ENCODE peak calls at places on chromosomes 2 and 18, in seven cellular contexts. J is tibial nerve; N is T-helper 9 cell; Y is adrenal gland; Q is GM12891; R is NCI-H1930; U is activated CD4-positive, alpha-beta memory T cell treated with anti-CD3 and anti-CD28 coated beads, Interleukin-2, amount 10 ng/mL, durations not matched to agents 7 days and 5 days. K is an unnamed sample.
A peak's percentile ranks its signal among the peaks of the same experiment; 100 is the strongest.

GRCh38 chr18:68714356-68714706 is 577 bp downstream of the TMX3 start:
- DNase-seq in R (no peak), Y (peak; percentile 32), N (no peak), Q (no peak), J (peak; percentile 21), U (no peak), K (peak; percentile 10)

GRCh38 chr2:86398911-86399474 is 42.2 kb upstream of the KDM3A start:
- DNase-seq in Q (no peak), R (no peak), Y (no peak), U (no peak), N (no peak), J (no peak), K (no peak)

GRCh38 chr2:127641133-127641532 is 4.8 kb upstream of the GPR17 start:
- DNase-seq in U (no peak), R (no peak), Y (no peak), J (no peak), Q (no peak), N (no peak), K (no peak)

GRCh38 chr2:101096619-101097142 is 54.5 kb downstream of the TBC1D8 start:
- DNase-seq in U (no peak), N (no peak), J (no peak), Q (no peak), R (no peak), Y (no peak), K (no peak)

GRCh38 chr18:29459986-29460385 is 1283.1 kb upstream of the CDH2 start:
- DNase-seq in Q (no peak), Y (no peak), J (no peak), R (no peak), N (no peak), U (no peak), K (no peak)

GRCh38 chr2:86788172-86788571 is 2.5 kb downstream of the CD8A start:
- DNase-seq in U (no peak), Y (peak; percentile 71), R (no peak), Q (no peak), J (no peak), N (no peak), K (no peak)

GRCh38 chr2:101617188-101617587 is 80.3 kb upstream of the MAP4K4 start:
- DNase-seq in R (no peak), Q (no peak), J (no peak), U (no peak), N (no peak), Y (no peak), K (no peak)

GRCh38 chr2:112996635-112997034 is 8.6 kb upstream of the IL36A start:
- DNase-seq in Y (no peak), N (peak; percentile 59), U (peak; percentile 76), Q (no peak), R (no peak), J (no peak), K (no peak)

GRCh38 chr2:176817061-176817565 is 395.5 kb upstream of the HNRNPA3 start:
- DNase-seq in Q (no peak), R (peak; percentile 45), N (no peak), U (no peak), J (no peak), Y (no peak), K (no peak)

GRCh38 chr18:686339-687111 is 25.9 kb downstream of the ENOSF1 start:
- DNase-seq in U (no peak), N (no peak), R (no peak), Y (no peak), Q (no peak), J (no peak), K (no peak)

GRCh38 chr2:5145801-5146200 is 546.4 kb upstream of the SOX11 start:
- DNase-seq in U (no peak), Y (no peak), R (no peak), N (no peak), J (no peak), Q (no peak), K (no peak)

GRCh38 chr2:222554511-222554910 is 101.4 kb downstream of the FARSB start:
- DNase-seq in U (no peak), Q (no peak), Y (no peak), N (no peak), J (no peak), R (no peak), K (no peak)

GRCh38 chr2:857081-857480 is 93.6 kb upstream of the SNTG2 start:
- DNase-seq in Q (no peak), Y (no peak), N (no peak), R (no peak), U (no peak), J (no peak), K (no peak)

GRCh38 chr18:6482198-6482977 is 67.7 kb upstream of the L3MBTL4 start:
- DNase-seq in J (peak; percentile 59), Y (peak; percentile 77), Q (peak; percentile 31), U (no peak), N (no peak), R (no peak), K (peak; percentile 52)

GRCh38 chr2:128362889-128363228 is 44.2 kb upstream of the HS6ST1 start:
- DNase-seq in R (no peak), Y (no peak), U (no peak), J (no peak), N (no peak), Q (no peak), K (no peak)

GRCh38 chr2:85731606-85732005 is 22.2 kb upstream of the ATOH8 start:
- DNase-seq in Y (no peak), Q (no peak), R (no peak), N (no peak), U (no peak), J (no peak), K (no peak)

GRCh38 chr2:217065695-217066405 is 206.0 kb upstream of the TNP1 start:
- DNase-seq in U (no peak), N (no peak), R (no peak), Q (no peak), Y (no peak), J (no peak), K (no peak)

GRCh38 chr18:37489998-37490397 is 75.6 kb downstream of the CELF4 start:
- DNase-seq in N (no peak), R (no peak), U (no peak), Q (no peak), J (no peak), Y (no peak), K (no peak)

GRCh38 chr2:197168705-197169104 is 141.9 kb downstream of the ANKRD44 start:
- DNase-seq in Y (peak; percentile 87), J (peak; percentile 69), R (peak; percentile 69), U (peak; percentile 68), Q (no peak), N (peak; percentile 64), K (peak; percentile 31)

GRCh38 chr2:205352120-205352519 is 330.2 kb upstream of the NRP2 start:
- DNase-seq in N (no peak), U (no peak), Q (no peak), J (no peak), R (no peak), Y (no peak), K (no peak)

GRCh38 chr2:42424033-42424432 is 63.0 kb upstream of the COX7A2L start:
- DNase-seq in N (no peak), Y (no peak), Q (no peak), J (peak; percentile 21), U (no peak), R (no peak), K (no peak)

GRCh38 chr2:152456262-152456661 is 121.3 kb downstream of the FMNL2 start:
- DNase-seq in J (no peak), U (no peak), N (no peak), Y (no peak), Q (no peak), R (no peak), K (no peak)

GRCh38 chr2:15038373-15039364 is 406.2 kb downstream of the LRATD1 start:
- DNase-seq in R (no peak), N (no peak), Y (no peak), Q (no peak), J (no peak), U (no peak), K (no peak)

GRCh38 chr2:220276736-220277444 is 649.5 kb downstream of the SLC4A3 start:
- DNase-seq in Y (no peak), Q (no peak), N (no peak), R (no peak), J (no peak), U (no peak), K (no peak)

GRCh38 chr2:10493636-10494281 is 45.6 kb upstream of the ODC1 start:
- DNase-seq in J (no peak), Y (peak; percentile 5), Q (peak; percentile 65), R (no peak), N (peak; percentile 73), U (peak; percentile 90), K (peak; percentile 60)

K was measured in GM12892.